ENCODE peak calls at places on chromosomes 3 and 15, in seven cellular contexts. I is EL; X is left colon; A is activated CD4-positive, alpha-beta T cell treated with anti-CD3 and anti-CD28 coated beads for 48 hours; P is breast epithelium; T is HuH-7.5; J is NCI-H1417 treated with DMSO at 0.1 percent for 48 hours. E is an unnamed sample.

GRCh38 chr3:176950743-176951142 is 246.5 kb downstream of the TBL1XR1 start:
- DNase-seq in A (no peak), X (no peak), P (no peak), I (peak), J (no peak), T (no peak), E (no peak)

GRCh38 chr3:188067932-188068331 is 86.0 kb upstream of the LPP start:
- DNase-seq in A (no peak), T (no peak), P (no peak), J (no peak), X (no peak), I (peak), E (no peak)

GRCh38 chr15:63372018-63372705 is 9.5 kb downstream of the CA12 start:
- DNase-seq in A (peak), X (no peak), P (no peak), J (no peak), T (no peak), I (peak), E (peak)

GRCh38 chr3:155110996-155111901 is 31.1 kb downstream of the MME start:
- DNase-seq in I (no peak), X (no peak), J (no peak), A (no peak), T (no peak), P (no peak), E (no peak)

GRCh38 chr3:186307594-186307993 is 54.4 kb downstream of the DGKG start:
- DNase-seq in X (no peak), I (peak), A (no peak), J (no peak), T (no peak), P (no peak), E (peak)

GRCh38 chr3:134372405-134373277 is 1.6 kb downstream of the AMOTL2 start:
- DNase-seq in J (no peak), P (no peak), T (peak), A (no peak), I (peak), X (no peak), E (no peak)

GRCh38 chr15:84778194-84778593 is 29.8 kb downstream of the ZNF592 start:
- DNase-seq in T (no peak), I (no peak), A (no peak), P (no peak), X (no peak), J (no peak), E (no peak)

GRCh38 chr3:161305095-161305991 is 66.0 kb downstream of the SPTSSB start:
- DNase-seq in J (no peak), I (peak), A (no peak), X (no peak), T (no peak), P (no peak), E (no peak)

GRCh38 chr3:8198605-8199004 is 303.0 kb upstream of the LMCD1 start:
- DNase-seq in P (no peak), I (no peak), X (no peak), T (no peak), J (no peak), A (no peak), E (no peak)

GRCh38 chr3:143221446-143221845 is 101.9 kb downstream of the CHST2 start:
- DNase-seq in J (no peak), A (no peak), P (no peak), I (no peak), X (no peak), T (no peak), E (no peak)

GRCh38 chr3:143697975-143698374 is 150.3 kb downstream of the SLC9A9 start:
- DNase-seq in X (no peak), T (no peak), I (no peak), P (no peak), A (no peak), J (no peak), E (no peak)

GRCh38 chr3:100556656-100557310 is 52.6 kb upstream of the ADGRG7 start:
- DNase-seq in P (no peak), T (no peak), I (peak), J (no peak), A (no peak), X (no peak), E (no peak)

GRCh38 chr3:4417449-4417848 is 49.6 kb downstream of the SUMF1 start:
- DNase-seq in X (no peak), J (no peak), T (no peak), I (peak), P (no peak), A (no peak), E (no peak)

GRCh38 chr15:71997691-71998090 is 120.3 kb downstream of the MYO9A start:
- DNase-seq in X (no peak), T (no peak), I (peak), P (no peak), J (no peak), A (no peak), E (no peak)

GRCh38 chr3:159757341-159758060 is 231.1 kb upstream of the IL12A start:
- DNase-seq in A (no peak), T (no peak), I (no peak), P (no peak), J (no peak), X (no peak), E (no peak)